ENCODE peak calls at places on chromosomes 11 and 22, in nine cellular contexts. One of them, this sample, is unnamed. For H3K36me3, the result is how much of the 10 kb centered on the place peaks cover.

GRCh38 chr11:68146704-68147474 is 25.7 kb upstream of the CHKA start:
- DNase-seq in neuronal stem cell: no peak
- DNase-seq in neural progenitor cell: no peak
- DNase-seq in Peyer's patch: peak
- DNase-seq in thyroid gland: peak
- DNase-seq in body of pancreas: peak
- DNase-seq in HCT116: no peak
- DNase-seq in stomach: peak
- DNase-seq in transverse colon: peak
- DNase-seq in this sample: peak

GRCh38 chr11:117562111-117562510 is 234.5 kb downstream of the CEP164 start:
- DNase-seq in neuronal stem cell: no peak
- DNase-seq in neural progenitor cell: no peak
- DNase-seq in Peyer's patch: no peak
- DNase-seq in thyroid gland: no peak
- DNase-seq in body of pancreas: no peak
- DNase-seq in HCT116: no peak
- DNase-seq in stomach: no peak
- DNase-seq in transverse colon: no peak
- DNase-seq in this sample: no peak

GRCh38 chr11:63985812-63986155 is 454 bp upstream of the OTUB1 start:
- DNase-seq in neuronal stem cell: no peak
- DNase-seq in neural progenitor cell: no peak
- DNase-seq in Peyer's patch: peak
- DNase-seq in thyroid gland: no peak
- DNase-seq in body of pancreas: no peak
- DNase-seq in HCT116: no peak
- DNase-seq in stomach: no peak
- DNase-seq in transverse colon: peak
- DNase-seq in this sample: no peak

GRCh38 chr11:88174627-88175003 is 628 bp downstream of the RAB38 start:
- DNase-seq in neuronal stem cell: peak
- DNase-seq in neural progenitor cell: peak
- DNase-seq in Peyer's patch: peak
- DNase-seq in thyroid gland: peak
- DNase-seq in body of pancreas: peak
- DNase-seq in HCT116: peak
- DNase-seq in stomach: peak
- DNase-seq in transverse colon: peak
- DNase-seq in this sample: peak

GRCh38 chr11:71060358-71060757 is 192.0 kb downstream of the SHANK2 start:
- DNase-seq in neuronal stem cell: no peak
- DNase-seq in neural progenitor cell: no peak
- DNase-seq in Peyer's patch: no peak
- DNase-seq in thyroid gland: no peak
- DNase-seq in body of pancreas: no peak
- DNase-seq in HCT116: no peak
- DNase-seq in stomach: no peak
- DNase-seq in transverse colon: no peak
- DNase-seq in this sample: no peak

GRCh38 chr11:396511-396947 is 2.5 kb downstream of the PKP3 start:
- DNase-seq in neuronal stem cell: no peak
- DNase-seq in neural progenitor cell: no peak
- DNase-seq in Peyer's patch: no peak
- DNase-seq in thyroid gland: no peak
- DNase-seq in body of pancreas: no peak
- DNase-seq in HCT116: no peak
- DNase-seq in stomach: no peak
- DNase-seq in transverse colon: no peak
- DNase-seq in this sample: no peak

GRCh38 chr11:78221396-78222315 is 32.9 kb downstream of the USP35 start:
- DNase-seq in neuronal stem cell: no peak
- DNase-seq in neural progenitor cell: no peak
- DNase-seq in Peyer's patch: no peak
- DNase-seq in thyroid gland: no peak
- DNase-seq in body of pancreas: no peak
- DNase-seq in HCT116: no peak
- DNase-seq in stomach: no peak
- DNase-seq in transverse colon: no peak
- DNase-seq in this sample: no peak

GRCh38 chr11:2933376-2934056 is 4.3 kb upstream of the PHLDA2 start:
- DNase-seq in neuronal stem cell: no peak
- DNase-seq in neural progenitor cell: no peak
- DNase-seq in Peyer's patch: peak
- DNase-seq in thyroid gland: no peak
- DNase-seq in body of pancreas: peak
- DNase-seq in HCT116: peak
- DNase-seq in stomach: peak
- DNase-seq in transverse colon: peak
- DNase-seq in this sample: no peak

GRCh38 chr11:77214557-77214956 is 86.5 kb downstream of the MYO7A start:
- DNase-seq in neuronal stem cell: no peak
- DNase-seq in neural progenitor cell: no peak
- DNase-seq in Peyer's patch: no peak
- DNase-seq in thyroid gland: no peak
- DNase-seq in body of pancreas: no peak
- DNase-seq in HCT116: no peak
- DNase-seq in stomach: no peak
- DNase-seq in transverse colon: no peak
- DNase-seq in this sample: no peak

GRCh38 chr11:126357055-126357962 is 1.8 kb downstream of the ST3GAL4 start:
- DNase-seq in neuronal stem cell: no peak
- DNase-seq in neural progenitor cell: no peak
- DNase-seq in Peyer's patch: no peak
- DNase-seq in thyroid gland: no peak
- DNase-seq in body of pancreas: no peak
- DNase-seq in HCT116: no peak
- DNase-seq in stomach: no peak
- DNase-seq in transverse colon: no peak
- DNase-seq in this sample: no peak

GRCh38 chr11:44628730-44629361 is 63.4 kb downstream of the CD82 start:
- DNase-seq in neuronal stem cell: no peak
- DNase-seq in neural progenitor cell: no peak
- DNase-seq in Peyer's patch: no peak
- DNase-seq in thyroid gland: no peak
- DNase-seq in body of pancreas: no peak
- DNase-seq in HCT116: no peak
- DNase-seq in stomach: peak
- DNase-seq in transverse colon: peak
- DNase-seq in this sample: peak

GRCh38 chr11:14409891-14410290 is 50.9 kb upstream of the RRAS2 start:
- DNase-seq in neuronal stem cell: no peak
- DNase-seq in neural progenitor cell: no peak
- DNase-seq in Peyer's patch: no peak
- DNase-seq in thyroid gland: no peak
- DNase-seq in body of pancreas: no peak
- DNase-seq in HCT116: no peak
- DNase-seq in stomach: no peak
- DNase-seq in transverse colon: no peak
- DNase-seq in this sample: no peak

GRCh38 chr22:39592104-39593060 is 21.8 kb downstream of the CACNA1I start:
- DNase-seq in neuronal stem cell: no peak
- DNase-seq in neural progenitor cell: peak
- DNase-seq in Peyer's patch: no peak
- DNase-seq in thyroid gland: peak
- DNase-seq in body of pancreas: peak
- DNase-seq in HCT116: peak
- DNase-seq in stomach: peak
- DNase-seq in transverse colon: no peak
- DNase-seq in this sample: peak

GRCh38 chr11:112292785-112293407 is 32.2 kb upstream of the PLET1 start:
- DNase-seq in neuronal stem cell: no peak
- DNase-seq in neural progenitor cell: no peak
- DNase-seq in Peyer's patch: no peak
- DNase-seq in thyroid gland: peak
- DNase-seq in body of pancreas: peak
- DNase-seq in HCT116: no peak
- DNase-seq in stomach: peak
- DNase-seq in transverse colon: no peak
- DNase-seq in this sample: peak

GRCh38 chr22:49012695-49013094 is 815.0 kb downstream of the BRD1 start:
- DNase-seq in neuronal stem cell: no peak
- DNase-seq in neural progenitor cell: no peak
- DNase-seq in Peyer's patch: no peak
- DNase-seq in thyroid gland: no peak
- DNase-seq in body of pancreas: no peak
- DNase-seq in HCT116: no peak
- DNase-seq in stomach: no peak
- DNase-seq in transverse colon: no peak
- DNase-seq in this sample: no peak

GRCh38 chr22:37019309-37020191 is at the start of the genes MPST and TST:
- DNase-seq in neuronal stem cell: peak
- DNase-seq in neural progenitor cell: peak
- DNase-seq in Peyer's patch: peak
- DNase-seq in thyroid gland: peak
- DNase-seq in body of pancreas: peak
- DNase-seq in HCT116: no peak
- DNase-seq in stomach: peak
- DNase-seq in transverse colon: peak
- DNase-seq in this sample: peak

GRCh38 chr11:57764527-57764926 is 2.9 kb downstream of the CTNND1 start:
- DNase-seq in neuronal stem cell: no peak
- DNase-seq in neural progenitor cell: no peak
- DNase-seq in Peyer's patch: no peak
- DNase-seq in thyroid gland: no peak
- DNase-seq in body of pancreas: no peak
- DNase-seq in HCT116: no peak
- DNase-seq in stomach: no peak
- DNase-seq in transverse colon: no peak
- DNase-seq in this sample: no peak

GRCh38 chr22:29083576-29084566 is 11.0 kb downstream of the KREMEN1 start:
- DNase-seq in neuronal stem cell: no peak
- DNase-seq in neural progenitor cell: no peak
- DNase-seq in Peyer's patch: peak
- DNase-seq in thyroid gland: peak
- DNase-seq in body of pancreas: no peak
- DNase-seq in HCT116: no peak
- DNase-seq in stomach: no peak
- DNase-seq in transverse colon: no peak
- DNase-seq in this sample: no peak

GRCh38 chr22:30116362-30117117 is 36.3 kb downstream of the HORMAD2 start:
- DNase-seq in neuronal stem cell: no peak
- DNase-seq in neural progenitor cell: peak
- DNase-seq in Peyer's patch: no peak
- DNase-seq in thyroid gland: no peak
- DNase-seq in body of pancreas: no peak
- DNase-seq in HCT116: no peak
- DNase-seq in stomach: no peak
- DNase-seq in transverse colon: no peak
- DNase-seq in this sample: no peak

GRCh38 chr11:118641463-118642019 is 34.1 kb downstream of the PHLDB1 start:
- DNase-seq in neuronal stem cell: no peak
- DNase-seq in neural progenitor cell: no peak
- DNase-seq in Peyer's patch: peak
- DNase-seq in thyroid gland: peak
- DNase-seq in body of pancreas: peak
- DNase-seq in HCT116: no peak
- DNase-seq in stomach: peak
- DNase-seq in transverse colon: peak
- DNase-seq in this sample: peak

GRCh38 chr22:38485783-38486182 is 17.9 kb downstream of the KDELR3 start:
- DNase-seq in neuronal stem cell: no peak
- DNase-seq in neural progenitor cell: no peak
- DNase-seq in Peyer's patch: no peak
- DNase-seq in thyroid gland: no peak
- DNase-seq in body of pancreas: peak
- DNase-seq in HCT116: no peak
- DNase-seq in stomach: no peak
- DNase-seq in transverse colon: no peak
- DNase-seq in this sample: peak
- H3K36me3 ChIP-seq in neuronal stem cell: half or more
- H3K36me3 ChIP-seq in neural progenitor cell: under half
- H3K36me3 ChIP-seq in Peyer's patch: under half
- H3K36me3 ChIP-seq in thyroid gland: half or more
- H3K36me3 ChIP-seq in body of pancreas: under half
- H3K36me3 ChIP-seq in HCT116: half or more
- H3K36me3 ChIP-seq in stomach: half or more
- H3K36me3 ChIP-seq in transverse colon: half or more
- H3K36me3 ChIP-seq in this sample: half or more

DNA sequence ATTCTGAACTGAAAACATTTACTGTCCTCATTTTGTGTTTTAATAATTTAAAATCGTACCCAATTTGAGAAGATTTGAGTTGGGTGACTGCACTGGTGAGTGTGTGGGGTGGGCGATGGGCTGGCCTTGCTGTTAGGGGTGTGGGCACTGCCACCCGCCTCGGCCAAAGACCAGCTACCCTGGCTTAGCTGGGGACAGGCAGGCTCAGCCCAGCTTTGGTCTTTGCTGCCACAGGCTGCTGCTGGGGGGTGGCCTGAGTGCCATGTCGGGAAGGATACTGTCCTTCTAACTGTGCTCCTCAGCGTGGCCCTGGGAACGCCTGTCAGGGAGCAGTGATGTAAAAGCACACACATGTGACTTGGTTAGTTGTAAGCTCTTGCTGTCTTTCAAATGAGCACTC is 22.3 kb downstream of the FAM118A start:
- DNase-seq in neuronal stem cell: no peak
- DNase-seq in neural progenitor cell: no peak
- DNase-seq in Peyer's patch: no peak
- DNase-seq in thyroid gland: no peak
- DNase-seq in body of pancreas: no peak
- DNase-seq in HCT116: no peak
- DNase-seq in stomach: no peak
- DNase-seq in transverse colon: no peak
- DNase-seq in this sample: no peak
- H3K36me3 ChIP-seq in neuronal stem cell: under half
- H3K36me3 ChIP-seq in neural progenitor cell: under half
- H3K36me3 ChIP-seq in Peyer's patch: under half
- H3K36me3 ChIP-seq in thyroid gland: under half
- H3K36me3 ChIP-seq in body of pancreas: under half
- H3K36me3 ChIP-seq in HCT116: under half
- H3K36me3 ChIP-seq in stomach: under half
- H3K36me3 ChIP-seq in transverse colon: under half
- H3K36me3 ChIP-seq in this sample: under half

DNA sequence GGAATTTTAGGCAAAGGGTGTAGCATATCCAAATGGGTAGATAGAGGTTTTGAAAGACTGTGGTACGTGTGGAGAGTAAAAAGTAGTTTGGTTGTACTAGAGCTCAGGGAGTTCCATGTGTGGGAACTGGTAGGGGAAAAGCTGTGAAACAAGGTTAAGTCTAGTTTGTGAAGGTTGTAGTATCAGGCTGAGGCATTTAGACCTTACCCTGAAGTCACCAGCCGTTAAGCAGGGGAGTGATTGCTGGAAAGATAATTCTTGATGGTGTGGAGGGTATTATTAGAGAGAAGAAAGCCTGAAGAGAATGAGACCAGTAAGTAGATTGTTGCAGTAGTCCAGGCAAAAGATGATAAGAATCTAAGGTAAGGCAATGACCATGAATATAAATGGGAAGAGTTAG is 68.0 kb downstream of the RNF169 start:
- DNase-seq in neuronal stem cell: no peak
- DNase-seq in neural progenitor cell: no peak
- DNase-seq in Peyer's patch: no peak
- DNase-seq in thyroid gland: no peak
- DNase-seq in body of pancreas: no peak
- DNase-seq in HCT116: no peak
- DNase-seq in stomach: no peak
- DNase-seq in transverse colon: no peak
- DNase-seq in this sample: no peak
- H3K36me3 ChIP-seq in neuronal stem cell: under half
- H3K36me3 ChIP-seq in neural progenitor cell: under half
- H3K36me3 ChIP-seq in Peyer's patch: under half
- H3K36me3 ChIP-seq in thyroid gland: under half
- H3K36me3 ChIP-seq in body of pancreas: under half
- H3K36me3 ChIP-seq in HCT116: under half
- H3K36me3 ChIP-seq in stomach: under half
- H3K36me3 ChIP-seq in transverse colon: under half
- H3K36me3 ChIP-seq in this sample: under half

GRCh38 chr11:61302550-61302949 is 7.4 kb upstream of the VWCE start:
- DNase-seq in neuronal stem cell: no peak
- DNase-seq in neural progenitor cell: no peak
- DNase-seq in Peyer's patch: no peak
- DNase-seq in thyroid gland: no peak
- DNase-seq in body of pancreas: no peak
- DNase-seq in HCT116: no peak
- DNase-seq in stomach: no peak
- DNase-seq in transverse colon: no peak
- DNase-seq in this sample: no peak
- H3K36me3 ChIP-seq in neuronal stem cell: under half
- H3K36me3 ChIP-seq in neural progenitor cell: under half
- H3K36me3 ChIP-seq in Peyer's patch: under half
- H3K36me3 ChIP-seq in thyroid gland: half or more
- H3K36me3 ChIP-seq in body of pancreas: under half
- H3K36me3 ChIP-seq in HCT116: half or more
- H3K36me3 ChIP-seq in stomach: half or more
- H3K36me3 ChIP-seq in transverse colon: half or more
- H3K36me3 ChIP-seq in this sample: under half